ENCODE peak calls at places on chromosomes 7 and 10, in five cellular contexts. O is SW480; K is stimulated activated CD8-positive, alpha-beta memory T cell treated with anti-CD3 and anti-CD28 coated beads, Interleukin-15, amount 100 ng/mL, for 24 hours; F is pulmonary artery endothelial cell; V is hypothalamus. C is an unnamed sample.
A peak's percentile ranks its signal among the peaks of the same experiment; 100 is the strongest.

GRCh38 chr7:131413711-131414110 is 86.0 kb downstream of the MKLN1 start:
- DNase-seq in O (no peak), K (no peak), F (no peak), V (no peak), C (no peak)

GRCh38 chr7:30029696-30030095 is 1.5 kb downstream of the PLEKHA8 start:
- DNase-seq in O (peak; percentile 61), K (no peak), F (no peak), V (no peak), C (peak; percentile 50)

GRCh38 chr10:77844713-77845454 is 81.7 kb downstream of the DLG5 start:
- DNase-seq in O (peak; percentile 84), K (no peak), F (peak; percentile 66), V (no peak), C (peak; percentile 81)

GRCh38 chr10:31707578-31708411 is 220.8 kb downstream of the ARHGAP12 start:
- DNase-seq in O (no peak), K (peak; percentile 13), F (peak; percentile 84), V (peak; percentile 50), C (no peak)

GRCh38 chr10:75978213-75978612 is 546.8 kb downstream of the LRMDA start:
- DNase-seq in O (no peak), K (no peak), F (no peak), V (no peak), C (no peak)

GRCh38 chr10:79562135-79562756 is 2.0 kb upstream of the SFTPA2 start:
- DNase-seq in O (peak; percentile 52), K (peak; percentile 30), F (no peak), V (peak; percentile 8), C (peak; percentile 74)

GRCh38 chr10:4733150-4733842 is 92.7 kb upstream of the AKR1E2 start:
- DNase-seq in O (no peak), K (no peak), F (no peak), V (no peak), C (no peak)

GRCh38 chr10:132577350-132578005 is 39.9 kb downstream of the INPP5A start:
- DNase-seq in O (no peak), K (no peak), F (no peak), V (no peak), C (no peak)

GRCh38 chr7:65980478-65981250 is 1.3 kb downstream of the GUSB start:
- DNase-seq in O (peak; percentile 39), K (peak; percentile 11), F (no peak), V (no peak), C (peak; percentile 51)

GRCh38 chr7:6590645-6591110 is 857 bp downstream of the INTS15 start:
- DNase-seq in O (peak; percentile 68), K (no peak), F (no peak), V (no peak), C (peak; percentile 29)

GRCh38 chr10:9188022-9188810 is 1133.7 kb downstream of the GATA3 start:
- DNase-seq in O (no peak), K (no peak), F (no peak), V (no peak), C (no peak)

GRCh38 chr10:124604214-124605000 is 139.8 kb downstream of the FAM53B start:
- DNase-seq in O (no peak), K (no peak), F (no peak), V (no peak), C (no peak)

GRCh38 chr7:82443801-82444219 is 233 bp upstream of the CACNA2D1 start:
- DNase-seq in O (peak; percentile 84), K (no peak), F (peak; percentile 78), V (peak; percentile 77), C (peak; percentile 57)

GRCh38 chr10:43204394-43204942 is 62.4 kb downstream of the RASGEF1A start:
- DNase-seq in O (no peak), K (no peak), F (no peak), V (no peak), C (no peak)

GRCh38 chr10:126586878-126587277 is 83.6 kb downstream of the C10orf90 start:
- DNase-seq in O (no peak), K (no peak), F (no peak), V (no peak), C (no peak)

GRCh38 chr10:51860257-51860656 is 160.9 kb upstream of the CSTF2T start:
- DNase-seq in O (no peak), K (no peak), F (peak; percentile 0), V (peak; percentile 41), C (peak; percentile 1)

GRCh38 chr7:114889646-114890285 is 32.1 kb upstream of the MDFIC start:
- DNase-seq in O (peak; percentile 55), K (no peak), F (peak; percentile 63), V (no peak), C (peak; percentile 48)

GRCh38 chr7:46764100-46764941 is 817.6 kb downstream of the TNS3 start:
- DNase-seq in O (peak; percentile 51), K (no peak), F (peak; percentile 96), V (no peak), C (peak; percentile 17)

GRCh38 chr7:143458263-143458662 is 15.0 kb downstream of the TAS2R60 start:
- DNase-seq in O (no peak), K (no peak), F (no peak), V (no peak), C (no peak)

GRCh38 chr10:111142082-111142481 is 65.3 kb downstream of the ADRA2A start:
- DNase-seq in O (no peak), K (no peak), F (no peak), V (no peak), C (no peak)

GRCh38 chr7:140229591-140230516 is 53.1 kb upstream of the KDM7A start:
- DNase-seq in O (peak; percentile 100), K (peak; percentile 21), F (no peak), V (no peak), C (peak; percentile 90)

GRCh38 chr10:77773631-77774426 is 136.2 kb upstream of the KCNMA1 start:
- DNase-seq in O (peak; percentile 21), K (no peak), F (no peak), V (no peak), C (no peak)

C was measured in small intestine.